ENCODE peak calls at places on chromosomes 4 and X, in six cellular contexts. One of them, this sample, is unnamed.

GRCh38 chr4:63563288-63564014 is 845.8 kb downstream of the TECRL start:
- DNase-seq in aorta: no peak
- DNase-seq in uterus: no peak
- DNase-seq in heart right ventricle: no peak
- DNase-seq in psoas muscle: no peak
- DNase-seq in endodermal cell: peak; percentile 68
- DNase-seq in this sample: no peak

GRCh38 chr4:71634364-71634763 is 149.5 kb downstream of the GC start:
- DNase-seq in aorta: no peak
- DNase-seq in uterus: no peak
- DNase-seq in heart right ventricle: no peak
- DNase-seq in psoas muscle: no peak
- DNase-seq in endodermal cell: no peak
- DNase-seq in this sample: no peak

GRCh38 chr4:182653596-182653995 is 263.6 kb downstream of the DCTD start:
- DNase-seq in aorta: no peak
- DNase-seq in uterus: no peak
- DNase-seq in heart right ventricle: no peak
- DNase-seq in psoas muscle: no peak
- DNase-seq in endodermal cell: no peak
- DNase-seq in this sample: no peak

GRCh38 chr4:137510866-137511265 is 21.4 kb downstream of the PCDH18 start:
- DNase-seq in aorta: no peak
- DNase-seq in uterus: peak; percentile 71
- DNase-seq in heart right ventricle: no peak
- DNase-seq in psoas muscle: no peak
- DNase-seq in endodermal cell: no peak
- DNase-seq in this sample: no peak

GRCh38 chr4:88846232-88846790 is 148.7 kb upstream of the NAP1L5 start:
- DNase-seq in aorta: no peak
- DNase-seq in uterus: no peak
- DNase-seq in heart right ventricle: no peak
- DNase-seq in psoas muscle: no peak
- DNase-seq in endodermal cell: no peak
- DNase-seq in this sample: no peak

GRCh38 chr4:19729873-19730735 is 521.6 kb upstream of the SLIT2 start:
- DNase-seq in aorta: no peak
- DNase-seq in uterus: no peak
- DNase-seq in heart right ventricle: no peak
- DNase-seq in psoas muscle: no peak
- DNase-seq in endodermal cell: no peak
- DNase-seq in this sample: no peak

GRCh38 chrX:103847174-103847870 is 15.3 kb upstream of the RAB9B start:
- DNase-seq in aorta: no peak
- DNase-seq in uterus: no peak
- DNase-seq in heart right ventricle: no peak
- DNase-seq in psoas muscle: no peak
- DNase-seq in endodermal cell: no peak
- DNase-seq in this sample: no peak

GRCh38 chrX:77900688-77901087 is 1.4 kb downstream of the COX7B start:
- DNase-seq in aorta: no peak
- DNase-seq in uterus: no peak
- DNase-seq in heart right ventricle: no peak
- DNase-seq in psoas muscle: no peak
- DNase-seq in endodermal cell: no peak
- DNase-seq in this sample: no peak

GRCh38 chrX:23805379-23805778 is 22.4 kb downstream of the SAT1 start:
- DNase-seq in aorta: no peak
- DNase-seq in uterus: no peak
- DNase-seq in heart right ventricle: no peak
- DNase-seq in psoas muscle: no peak
- DNase-seq in endodermal cell: no peak
- DNase-seq in this sample: no peak

GRCh38 chrX:24231169-24231568 is 81.6 kb downstream of the ZFX start:
- DNase-seq in aorta: no peak
- DNase-seq in uterus: peak; percentile 34
- DNase-seq in heart right ventricle: no peak
- DNase-seq in psoas muscle: no peak
- DNase-seq in endodermal cell: no peak
- DNase-seq in this sample: peak; percentile 52

GRCh38 chr4:5078015-5078414 is 26.7 kb downstream of the STK32B start:
- DNase-seq in aorta: no peak
- DNase-seq in uterus: no peak
- DNase-seq in heart right ventricle: no peak
- DNase-seq in psoas muscle: no peak
- DNase-seq in endodermal cell: no peak
- DNase-seq in this sample: no peak

GRCh38 chr4:5084911-5085475 is 33.7 kb downstream of the STK32B start:
- DNase-seq in aorta: no peak
- DNase-seq in uterus: no peak
- DNase-seq in heart right ventricle: no peak
- DNase-seq in psoas muscle: no peak
- DNase-seq in endodermal cell: no peak
- DNase-seq in this sample: no peak

GRCh38 chr4:5079581-5079980 is 28.3 kb downstream of the STK32B start:
- DNase-seq in aorta: no peak
- DNase-seq in uterus: no peak
- DNase-seq in heart right ventricle: no peak
- DNase-seq in psoas muscle: no peak
- DNase-seq in endodermal cell: no peak
- DNase-seq in this sample: no peak

GRCh38 chr4:5082381-5082780 is 31.1 kb downstream of the STK32B start:
- DNase-seq in aorta: no peak
- DNase-seq in uterus: no peak
- DNase-seq in heart right ventricle: no peak
- DNase-seq in psoas muscle: no peak
- DNase-seq in endodermal cell: no peak
- DNase-seq in this sample: no peak

DNA sequence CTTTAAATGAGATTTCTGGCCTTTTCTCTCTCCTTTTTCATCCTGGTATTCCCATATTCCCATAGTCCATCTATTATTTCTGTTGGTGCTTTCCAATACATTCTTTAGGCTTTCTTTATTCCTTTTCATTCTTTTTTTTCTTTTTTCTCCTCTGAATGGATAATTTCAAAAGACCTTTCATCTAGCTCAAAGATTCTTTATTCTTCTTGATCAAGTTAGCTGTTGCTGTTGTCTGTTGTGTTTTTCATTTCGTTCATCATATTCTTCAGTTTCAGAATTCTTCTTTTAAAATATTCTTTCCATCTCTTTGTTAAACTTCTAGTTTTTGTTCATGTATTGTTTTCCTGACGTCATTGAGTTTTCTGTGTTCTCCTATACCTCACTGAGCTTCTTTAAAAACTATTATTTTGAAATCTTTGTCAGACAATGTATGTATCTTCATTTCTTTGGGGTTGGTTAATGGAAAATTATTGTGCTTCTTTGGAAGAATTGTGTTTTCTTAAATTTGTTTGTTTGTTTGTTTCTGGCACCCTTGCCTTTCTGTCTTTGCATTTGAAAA is 30.2 kb downstream of the STK32B start:
- DNase-seq in aorta: no peak
- DNase-seq in uterus: no peak
- DNase-seq in heart right ventricle: no peak
- DNase-seq in psoas muscle: no peak
- DNase-seq in endodermal cell: no peak
- DNase-seq in this sample: no peak
- H3K9me3 ChIP-seq in aorta: peaks cover 3% of the 10 kb centered on the region
- H3K9me3 ChIP-seq in uterus: no peaks in the 10 kb centered on the region
- H3K9me3 ChIP-seq in heart right ventricle: peaks cover 39% of the 10 kb centered on the region
- H3K9me3 ChIP-seq in psoas muscle: peaks cover 22% of the 10 kb centered on the region
- H3K9me3 ChIP-seq in endodermal cell: peaks cover 11% of the 10 kb centered on the region
- H3K9me3 ChIP-seq in this sample: no peaks in the 10 kb centered on the region

GRCh38 chrX:140713174-140713539 is 3.6 kb downstream of the LINC00632 start:
- DNase-seq in aorta: no peak
- DNase-seq in uterus: no peak
- DNase-seq in heart right ventricle: no peak
- DNase-seq in psoas muscle: no peak
- DNase-seq in endodermal cell: no peak
- DNase-seq in this sample: no peak

GRCh38 chrX:140715787-140716186 is 6.2 kb downstream of the LINC00632 start:
- DNase-seq in aorta: no peak
- DNase-seq in uterus: no peak
- DNase-seq in heart right ventricle: no peak
- DNase-seq in psoas muscle: no peak
- DNase-seq in endodermal cell: no peak
- DNase-seq in this sample: no peak

GRCh38 chrX:140709421-140709846 is at the start of gene LINC00632:
- DNase-seq in aorta: no peak
- DNase-seq in uterus: no peak
- DNase-seq in heart right ventricle: no peak
- DNase-seq in psoas muscle: no peak
- DNase-seq in endodermal cell: no peak
- DNase-seq in this sample: no peak

GRCh38 chrX:140712413-140713173 is 3.0 kb downstream of the LINC00632 start:
- DNase-seq in aorta: peak; percentile 75
- DNase-seq in uterus: no peak
- DNase-seq in heart right ventricle: peak; percentile 66
- DNase-seq in psoas muscle: peak; percentile 39
- DNase-seq in endodermal cell: peak; percentile 84
- DNase-seq in this sample: peak; percentile 70

GRCh38 chrX:140710710-140711109 is 1.2 kb downstream of the LINC00632 start:
- DNase-seq in aorta: no peak
- DNase-seq in uterus: no peak
- DNase-seq in heart right ventricle: no peak
- DNase-seq in psoas muscle: no peak
- DNase-seq in endodermal cell: no peak
- DNase-seq in this sample: no peak
- H3K4me3 ChIP-seq in aorta: no peak overlapping the region
- H3K4me3 ChIP-seq in uterus: no peak overlapping the region
- H3K4me3 ChIP-seq in heart right ventricle: peak overlapping the region; percentile 32
- H3K4me3 ChIP-seq in psoas muscle: no peak overlapping the region
- H3K4me3 ChIP-seq in endodermal cell: no peak overlapping the region
- H3K4me3 ChIP-seq in this sample: no peak overlapping the region

GRCh38 chrX:2320580-2321327 is 180.0 kb downstream of the DHRSX start:
- DNase-seq in aorta: no peak
- DNase-seq in uterus: no peak
- DNase-seq in heart right ventricle: peak; percentile 56
- DNase-seq in psoas muscle: peak; percentile 66
- DNase-seq in endodermal cell: no peak
- DNase-seq in this sample: no peak

GRCh38 chrX:2321411-2321810 is 179.4 kb downstream of the DHRSX start:
- DNase-seq in aorta: no peak
- DNase-seq in uterus: no peak
- DNase-seq in heart right ventricle: no peak
- DNase-seq in psoas muscle: no peak
- DNase-seq in endodermal cell: no peak
- DNase-seq in this sample: no peak

GRCh38 chrX:2327423-2327822 is 173.4 kb downstream of the DHRSX start:
- DNase-seq in aorta: no peak
- DNase-seq in uterus: no peak
- DNase-seq in heart right ventricle: no peak
- DNase-seq in psoas muscle: no peak
- DNase-seq in endodermal cell: no peak
- DNase-seq in this sample: no peak

GRCh38 chrX:2324116-2324515 is 176.7 kb downstream of the DHRSX start:
- DNase-seq in aorta: no peak
- DNase-seq in uterus: no peak
- DNase-seq in heart right ventricle: no peak
- DNase-seq in psoas muscle: no peak
- DNase-seq in endodermal cell: no peak
- DNase-seq in this sample: no peak

DNA sequence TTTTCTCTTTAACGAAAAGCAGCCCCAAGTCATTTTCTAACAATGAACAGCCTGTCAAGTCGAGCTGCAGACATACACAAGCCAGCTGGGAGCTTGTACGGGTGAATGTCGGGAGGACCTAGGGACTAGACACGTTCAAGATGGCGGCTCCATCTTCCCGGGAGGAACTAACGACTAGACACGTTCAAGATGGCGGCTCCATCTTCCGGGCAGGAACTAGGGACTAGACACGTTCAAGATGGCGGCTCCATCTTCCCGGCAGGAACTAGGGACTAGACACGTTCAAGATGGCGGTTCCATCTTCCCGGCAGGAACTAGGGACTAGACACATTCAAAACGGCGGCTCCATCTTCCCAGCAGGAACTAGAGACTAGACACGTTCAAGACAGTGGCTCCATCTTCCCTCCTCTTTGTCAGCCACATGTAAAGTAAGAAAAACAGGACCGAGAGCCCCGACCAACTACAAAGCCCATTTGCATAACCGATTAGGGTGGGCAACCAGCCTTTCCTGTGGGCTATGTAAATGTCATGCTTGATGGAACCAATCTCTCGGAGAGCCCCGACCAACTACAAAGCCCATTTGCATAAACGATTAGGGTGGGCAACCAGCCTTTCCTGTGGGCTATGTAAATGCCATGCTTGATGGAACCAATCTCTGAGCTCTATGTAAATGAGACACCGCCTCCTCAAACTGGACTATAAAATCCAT is 175.5 kb downstream of the DHRSX start:
- DNase-seq in aorta: peak; percentile 89
- DNase-seq in uterus: peak; percentile 94
- DNase-seq in heart right ventricle: peak; percentile 59
- DNase-seq in psoas muscle: peak; percentile 82
- DNase-seq in endodermal cell: peak; percentile 70
- DNase-seq in this sample: peak; percentile 84
- H3K9me3 ChIP-seq in aorta: no peaks in the 10 kb centered on the region
- H3K9me3 ChIP-seq in uterus: no peaks in the 10 kb centered on the region
- H3K9me3 ChIP-seq in heart right ventricle: no peaks in the 10 kb centered on the region
- H3K9me3 ChIP-seq in psoas muscle: no peaks in the 10 kb centered on the region
- H3K9me3 ChIP-seq in endodermal cell: no peaks in the 10 kb centered on the region
- H3K9me3 ChIP-seq in this sample: no peaks in the 10 kb centered on the region

GRCh38 chr4:25160714-25161598 is 707 bp upstream of the SEPSECS start:
- DNase-seq in aorta: no peak
- DNase-seq in uterus: no peak
- DNase-seq in heart right ventricle: no peak
- DNase-seq in psoas muscle: no peak
- DNase-seq in endodermal cell: no peak
- DNase-seq in this sample: no peak

GRCh38 chr4:25162566-25162965 is 2.3 kb upstream of the SEPSECS start:
- DNase-seq in aorta: no peak
- DNase-seq in uterus: no peak
- DNase-seq in heart right ventricle: no peak
- DNase-seq in psoas muscle: no peak
- DNase-seq in endodermal cell: no peak
- DNase-seq in this sample: no peak

GRCh38 chr4:25163216-25163615 is 3.0 kb upstream of the SEPSECS start:
- DNase-seq in aorta: no peak
- DNase-seq in uterus: no peak
- DNase-seq in heart right ventricle: no peak
- DNase-seq in psoas muscle: no peak
- DNase-seq in endodermal cell: no peak
- DNase-seq in this sample: no peak

GRCh38 chr4:25159837-25160713 is at the start of gene SEPSECS:
- DNase-seq in aorta: peak; percentile 99
- DNase-seq in uterus: peak; percentile 98
- DNase-seq in heart right ventricle: peak; percentile 96
- DNase-seq in psoas muscle: peak; percentile 97
- DNase-seq in endodermal cell: peak; percentile 96
- DNase-seq in this sample: peak; percentile 97

GRCh38 chr4:25161599-25161960 is 1.3 kb upstream of the SEPSECS start:
- DNase-seq in aorta: peak; percentile 42
- DNase-seq in uterus: no peak
- DNase-seq in heart right ventricle: no peak
- DNase-seq in psoas muscle: no peak
- DNase-seq in endodermal cell: no peak
- DNase-seq in this sample: no peak
- H3K4me3 ChIP-seq in aorta: peak overlapping the region; percentile 16
- H3K4me3 ChIP-seq in uterus: no peak overlapping the region
- H3K4me3 ChIP-seq in heart right ventricle: peak overlapping the region; percentile 87
- H3K4me3 ChIP-seq in psoas muscle: peak overlapping the region; percentile 98
- H3K4me3 ChIP-seq in endodermal cell: peak overlapping the region; percentile 88
- H3K4me3 ChIP-seq in this sample: peak overlapping the region; percentile 93

GRCh38 chr4:49221209-49221608 is 235.1 kb downstream of the CWH43 start:
- DNase-seq in aorta: no peak
- DNase-seq in uterus: no peak
- DNase-seq in heart right ventricle: no peak
- DNase-seq in psoas muscle: no peak
- DNase-seq in endodermal cell: no peak
- DNase-seq in this sample: no peak
- H3K9me3 ChIP-seq in aorta: no peaks in the 10 kb centered on the region
- H3K9me3 ChIP-seq in uterus: no peaks in the 10 kb centered on the region
- H3K9me3 ChIP-seq in heart right ventricle: no peaks in the 10 kb centered on the region
- H3K9me3 ChIP-seq in psoas muscle: no peaks in the 10 kb centered on the region
- H3K9me3 ChIP-seq in endodermal cell: peaks cover 58% of the 10 kb centered on the region
- H3K9me3 ChIP-seq in this sample: no peaks in the 10 kb centered on the region